ENCODE peak calls at places on chromosome 20, in ten cellular contexts. D is tibial artery, K is heart left ventricle, U is lower lobe of right lung, N is thoracic aorta, S is adrenal gland, R is sigmoid colon, M is mesenchymal stem cell, E is SK-N-SH, X is Panc1. A is an unnamed sample.

GRCh38 chr20:10793741-10794140 is 119.9 kb upstream of the JAG1 start:
- DNase-seq in M (no peak), K (no peak), U (no peak), D (no peak), N (no peak), R (no peak), E (no peak), X (no peak), S (no peak), A (no peak)

GRCh38 chr20:37943501-37944455 is 40.9 kb downstream of the VSTM2L start:
- DNase-seq in U (no peak), S (no peak), E (peak; percentile 66), X (no peak), R (no peak), N (no peak), D (no peak), K (no peak), M (no peak), A (peak; percentile 89)

GRCh38 chr20:38193586-38194105 is 28.6 kb upstream of the TGM2 start:
- DNase-seq in K (no peak), S (no peak), D (no peak), X (no peak), N (no peak), U (no peak), M (no peak), E (no peak), R (peak; percentile 32), A (no peak)

GRCh38 chr20:16615199-16615598 is 42.0 kb upstream of the KIF16B start:
- DNase-seq in M (peak; percentile 74), U (no peak), E (peak; percentile 27), S (peak; percentile 19), K (peak; percentile 21), X (no peak), D (no peak), N (no peak), R (no peak), A (no peak)

GRCh38 chr20:31587545-31588389 is 17.3 kb upstream of the ID1 start:
- DNase-seq in K (peak; percentile 87), M (peak; percentile 72), R (no peak), S (peak; percentile 42), D (no peak), X (no peak), U (peak; percentile 65), N (no peak), E (peak; percentile 77), A (no peak)

GRCh38 chr20:5696011-5696559 is 54.1 kb upstream of the SHLD1 start:
- DNase-seq in M (peak; percentile 86), U (no peak), K (no peak), N (no peak), E (no peak), S (no peak), R (no peak), X (peak; percentile 56), D (peak; percentile 29), A (no peak)

GRCh38 chr20:10288954-10289646 is 70.5 kb downstream of the SNAP25 start:
- DNase-seq in U (no peak), R (no peak), X (no peak), K (no peak), E (no peak), D (no peak), M (no peak), S (no peak), N (no peak), A (no peak)

GRCh38 chr20:17615645-17616479 is 46.0 kb downstream of the DSTN start:
- DNase-seq in N (no peak), S (peak; percentile 17), M (no peak), R (peak; percentile 72), K (peak; percentile 20), E (peak; percentile 9), D (peak; percentile 24), X (no peak), U (peak; percentile 49), A (no peak)

GRCh38 chr20:25984933-25985332 is 288.3 kb upstream of the ZNF337 start:
- DNase-seq in X (no peak), K (peak; percentile 57), N (no peak), D (no peak), M (no peak), R (peak; percentile 78), E (no peak), S (peak; percentile 27), U (peak; percentile 46), A (no peak)

GRCh38 chr20:43716123-43716522 is 10.7 kb downstream of the GTSF1L start:
- DNase-seq in K (no peak), U (no peak), M (no peak), S (no peak), X (no peak), E (no peak), R (no peak), D (no peak), N (no peak), A (no peak)

GRCh38 chr20:49501917-49502316 is 19.4 kb upstream of the KCNB1 start:
- DNase-seq in X (no peak), R (peak; percentile 30), K (no peak), E (no peak), S (no peak), U (no peak), M (peak; percentile 12), N (no peak), D (no peak), A (no peak)

GRCh38 chr20:37200926-37201826 is 21.8 kb upstream of the MROH8 start:
- DNase-seq in M (no peak), U (no peak), R (no peak), N (no peak), K (no peak), X (no peak), D (no peak), E (no peak), S (no peak), A (no peak)

DNA sequence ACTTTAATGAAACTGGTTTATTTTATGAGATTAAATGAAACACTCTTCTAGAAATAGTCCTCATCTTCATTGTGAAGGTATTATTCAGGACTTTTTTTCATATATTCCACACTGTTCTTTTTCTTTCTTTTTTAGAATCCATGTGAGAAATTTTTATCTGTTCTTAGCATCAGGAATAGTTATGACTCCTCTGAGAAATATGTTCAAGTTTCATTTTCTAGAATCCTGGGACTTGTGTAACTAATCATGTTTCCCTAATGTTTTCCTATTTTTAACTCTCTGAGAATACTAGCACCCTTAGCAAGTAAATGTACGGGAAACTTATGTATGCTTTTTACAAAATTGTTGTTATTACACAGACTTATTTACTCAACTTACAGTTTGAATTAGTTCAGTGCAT is 407.8 kb downstream of the CBLN4 start:
- DNase-seq in N (no peak), M (no peak), X (no peak), R (no peak), U (no peak), K (no peak), E (no peak), D (no peak), S (no peak), A (no peak)
- H3K4me1 ChIP-seq in N (peaks cover 19% of the 10 kb centered on the region), M (no peaks in the 10 kb centered on the region), X (no peaks in the 10 kb centered on the region), R (no peaks in the 10 kb centered on the region), U (no peaks in the 10 kb centered on the region), K (no peaks in the 10 kb centered on the region), E (no peaks in the 10 kb centered on the region), D (no peaks in the 10 kb centered on the region), S (no peaks in the 10 kb centered on the region), A (no peaks in the 10 kb centered on the region)

DNA sequence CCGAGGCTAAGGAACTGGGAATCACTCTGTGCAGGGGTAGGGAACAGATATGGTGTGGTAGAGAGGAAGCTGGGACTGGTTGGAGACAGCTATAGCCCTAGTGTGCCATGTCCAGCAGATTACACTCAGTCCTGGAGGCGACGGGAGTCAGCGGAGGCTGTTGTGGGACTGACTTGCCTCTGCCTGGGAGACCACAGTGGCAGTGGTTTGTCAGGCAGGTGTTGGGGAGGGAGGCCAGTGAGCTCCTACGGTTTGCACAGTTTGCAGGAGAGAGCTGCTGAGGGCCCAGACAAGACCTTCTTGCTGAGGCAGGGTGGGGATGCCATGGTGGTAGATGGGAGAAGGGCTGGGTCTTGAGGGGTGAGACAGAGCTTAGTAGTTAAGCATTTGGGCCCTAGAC is 4.9 kb downstream of the PLCG1 start:
- DNase-seq in U (no peak), D (no peak), N (no peak), K (no peak), S (no peak), R (no peak), M (no peak), E (no peak), X (no peak), A (no peak)
- H3K4me1 ChIP-seq in U (peaks cover 94% of the 10 kb centered on the region), D (peaks cover 84% of the 10 kb centered on the region), N (peaks cover 67% of the 10 kb centered on the region), K (peaks cover 90% of the 10 kb centered on the region), S (peaks cover 2% of the 10 kb centered on the region), R (peaks cover 58% of the 10 kb centered on the region), M (peaks cover 40% of the 10 kb centered on the region), E (peaks cover 51% of the 10 kb centered on the region), X (peaks cover 8% of the 10 kb centered on the region), A (peaks cover 88% of the 10 kb centered on the region)

GRCh38 chr20:8424010-8424409 is 291.9 kb downstream of the PLCB1 start:
- DNase-seq in S (peak; percentile 40), E (no peak), K (no peak), N (no peak), R (no peak), D (no peak), M (peak; percentile 70), X (no peak), U (no peak), A (no peak)

GRCh38 chr20:8425802-8426201 is 293.7 kb downstream of the PLCB1 start:
- DNase-seq in S (no peak), M (no peak), E (no peak), K (no peak), D (no peak), U (no peak), N (no peak), R (no peak), X (no peak), A (no peak)

GRCh38 chr20:8424986-8425385 is 292.9 kb downstream of the PLCB1 start:
- DNase-seq in N (no peak), R (no peak), U (no peak), X (no peak), D (no peak), S (peak; percentile 64), E (no peak), K (no peak), M (no peak), A (no peak)

GRCh38 chr20:8428988-8429387 is 296.9 kb downstream of the PLCB1 start:
- DNase-seq in X (no peak), R (no peak), M (no peak), K (no peak), S (no peak), U (no peak), E (no peak), N (no peak), D (no peak), A (no peak)

GRCh38 chr20:8427419-8428065 is 295.5 kb downstream of the PLCB1 start:
- DNase-seq in E (no peak), U (no peak), S (no peak), K (no peak), N (no peak), M (no peak), R (no peak), D (no peak), X (no peak), A (no peak)
- H3K4me1 ChIP-seq in E (peaks cover 46% of the 10 kb centered on the region), U (peaks cover 16% of the 10 kb centered on the region), S (peaks cover 28% of the 10 kb centered on the region), K (peaks cover 29% of the 10 kb centered on the region), N (no peaks in the 10 kb centered on the region), M (peaks cover 5% of the 10 kb centered on the region), R (peaks cover 56% of the 10 kb centered on the region), D (peaks cover 3% of the 10 kb centered on the region), X (no peaks in the 10 kb centered on the region), A (peaks cover 10% of the 10 kb centered on the region)

DNA sequence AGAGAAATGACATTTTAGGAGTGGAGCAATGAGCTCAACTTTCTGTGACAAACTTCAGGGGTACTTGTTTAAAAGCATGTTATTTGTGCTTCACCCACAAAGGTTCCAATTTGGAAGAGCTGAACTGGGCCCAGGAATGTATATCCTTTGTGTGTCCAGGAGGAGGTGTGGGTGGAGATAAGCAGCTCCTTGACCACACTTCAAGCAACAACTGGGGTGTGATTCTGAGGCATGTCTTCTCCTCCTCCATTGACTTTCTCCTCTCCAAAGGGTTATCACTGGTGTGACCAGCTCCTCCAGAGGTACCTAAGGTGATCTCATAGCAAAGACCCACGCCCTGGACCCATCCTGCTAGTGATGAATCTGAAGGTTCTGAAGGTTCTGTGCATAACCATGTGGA is 60.7 kb upstream of the CD93 start:
- DNase-seq in R (no peak), E (no peak), N (no peak), D (peak; percentile 17), S (no peak), K (no peak), U (no peak), M (no peak), X (no peak), A (no peak)
- H3K4me1 ChIP-seq in R (peaks cover 11% of the 10 kb centered on the region), E (no peaks in the 10 kb centered on the region), N (peaks cover 97% of the 10 kb centered on the region), D (peaks cover 51% of the 10 kb centered on the region), S (peaks cover 15% of the 10 kb centered on the region), K (peaks cover 59% of the 10 kb centered on the region), U (peaks cover 77% of the 10 kb centered on the region), M (peaks cover 36% of the 10 kb centered on the region), X (peaks cover 3% of the 10 kb centered on the region), A (peaks cover 71% of the 10 kb centered on the region)